ENCODE peak calls at places on chromosome 16, in nine cellular contexts. U, G, P, Z, R, A, C, V and M are unnamed samples.
A peak's percentile ranks its signal among the peaks of the same experiment; 100 is the strongest.

GRCh38 chr16:51665599-51665998 is 514.5 kb upstream of the SALL1 start:
- DNase-seq in U (no peak), V (no peak), A (no peak), G (no peak), C (no peak), R (no peak), P (no peak), Z (no peak), M (no peak)

GRCh38 chr16:51389881-51390280 is 238.8 kb upstream of the SALL1 start:
- DNase-seq in P (no peak), R (no peak), G (no peak), C (no peak), U (no peak), A (no peak), Z (no peak), V (no peak), M (no peak)

GRCh38 chr16:87436225-87437172 is 44.4 kb downstream of the MAP1LC3B start:
- DNase-seq in G (no peak), Z (no peak), V (no peak), R (peak; percentile 35), A (no peak), C (peak; percentile 83), P (no peak), U (no peak), M (no peak)

GRCh38 chr16:50848755-50849514 is 107.0 kb downstream of the CYLD start:
- DNase-seq in G (no peak), P (no peak), C (no peak), U (no peak), Z (no peak), V (no peak), R (no peak), A (no peak), M (no peak)

GRCh38 chr16:54465063-54465462 is 178.5 kb upstream of the IRX3 start:
- DNase-seq in G (no peak), V (no peak), A (no peak), C (no peak), P (no peak), R (no peak), Z (no peak), U (no peak), M (no peak)

GRCh38 chr16:72999541-73000019 is 48.3 kb downstream of the ZFHX3 start:
- DNase-seq in V (no peak), R (no peak), G (no peak), P (no peak), Z (no peak), U (no peak), A (no peak), C (no peak), M (no peak)

GRCh38 chr16:57800213-57801097 is 1.8 kb downstream of the KIFC3 start:
- DNase-seq in C (no peak), U (no peak), G (no peak), Z (no peak), P (no peak), V (no peak), R (no peak), A (no peak), M (no peak)

GRCh38 chr16:18803569-18804462 is 2.5 kb upstream of the ARL6IP1 start:
- DNase-seq in G (no peak), V (no peak), Z (no peak), P (no peak), R (no peak), C (peak; percentile 61), A (no peak), U (no peak), M (no peak)

GRCh38 chr16:9885876-9886275 is 296.4 kb downstream of the GRIN2A start:
- DNase-seq in C (no peak), G (no peak), V (no peak), A (no peak), Z (no peak), U (no peak), R (no peak), P (no peak), M (no peak)

GRCh38 chr16:50697881-50698767 is 4.7 kb downstream of the NOD2 start:
- DNase-seq in G (no peak), Z (no peak), P (no peak), A (no peak), U (no peak), C (peak; percentile 38), R (no peak), V (no peak), M (peak; percentile 40)

GRCh38 chr16:51982715-51983680 is 563.9 kb downstream of the TOX3 start:
- DNase-seq in V (no peak), A (no peak), P (no peak), C (peak; percentile 79), R (no peak), Z (peak; percentile 76), G (peak; percentile 47), U (no peak), M (no peak)

GRCh38 chr16:70258065-70258464 is 6.3 kb upstream of the EXOSC6 start:
- DNase-seq in V (no peak), C (no peak), U (no peak), A (no peak), G (no peak), R (no peak), Z (no peak), P (no peak), M (no peak)

GRCh38 chr16:65917466-65917865 is 449.0 kb upstream of the CDH5 start:
- DNase-seq in G (no peak), P (no peak), C (no peak), R (no peak), Z (no peak), V (no peak), U (no peak), A (no peak), M (no peak)

GRCh38 chr16:89586853-89587252 is 11.3 kb downstream of the CPNE7 start:
- DNase-seq in C (peak; percentile 89), P (no peak), V (no peak), U (no peak), R (no peak), A (no peak), Z (no peak), G (no peak), M (no peak)

GRCh38 chr16:22141746-22142145 is 20.6 kb upstream of the SDR42E2 start:
- DNase-seq in P (no peak), C (peak; percentile 47), V (no peak), U (no peak), A (no peak), R (no peak), G (no peak), Z (peak; percentile 54), M (no peak)
- TF ChIP-seq CTCF in P (peak; percentile 19), C (peak; percentile 62), V (peak; percentile 57), U (no peak), A (no peak), R (peak; percentile 9), G (peak; percentile 61), Z (peak; percentile 35), M (no peak)

DNA sequence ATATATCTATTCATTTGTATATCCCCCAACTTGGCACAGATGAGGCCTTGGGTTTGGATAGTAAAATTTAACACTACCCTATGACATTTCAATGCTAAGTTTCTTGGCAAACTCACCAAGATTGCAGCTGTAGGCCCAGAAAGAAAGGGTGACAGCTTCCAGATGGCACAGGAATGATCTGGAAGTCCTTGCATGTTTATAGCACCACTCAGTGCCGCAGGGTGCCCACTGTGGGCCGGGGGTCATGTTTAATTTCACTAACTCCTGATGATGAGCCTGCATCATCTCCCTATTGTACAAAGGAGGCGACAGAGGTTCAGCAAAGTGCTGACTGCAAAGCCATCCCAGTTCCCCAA is 166.0 kb downstream of the XYLT1 start:
- DNase-seq in C (no peak), V (no peak), P (no peak), Z (no peak), A (no peak), G (no peak), R (no peak), U (no peak), M (no peak)
- TF ChIP-seq CTCF in C (no peak), V (peak; percentile 33), P (no peak), Z (no peak), A (no peak), G (peak; percentile 8), R (no peak), U (no peak), M (no peak)

GRCh38 chr16:935684-936083 is 35.1 kb downstream of the LMF1 start:
- DNase-seq in R (peak; percentile 21), U (no peak), A (no peak), Z (no peak), P (no peak), G (no peak), C (no peak), V (no peak), M (no peak)
- TF ChIP-seq CTCF in R (no peak), U (no peak), A (no peak), Z (no peak), P (no peak), G (no peak), C (no peak), V (no peak), M (no peak)

DNA sequence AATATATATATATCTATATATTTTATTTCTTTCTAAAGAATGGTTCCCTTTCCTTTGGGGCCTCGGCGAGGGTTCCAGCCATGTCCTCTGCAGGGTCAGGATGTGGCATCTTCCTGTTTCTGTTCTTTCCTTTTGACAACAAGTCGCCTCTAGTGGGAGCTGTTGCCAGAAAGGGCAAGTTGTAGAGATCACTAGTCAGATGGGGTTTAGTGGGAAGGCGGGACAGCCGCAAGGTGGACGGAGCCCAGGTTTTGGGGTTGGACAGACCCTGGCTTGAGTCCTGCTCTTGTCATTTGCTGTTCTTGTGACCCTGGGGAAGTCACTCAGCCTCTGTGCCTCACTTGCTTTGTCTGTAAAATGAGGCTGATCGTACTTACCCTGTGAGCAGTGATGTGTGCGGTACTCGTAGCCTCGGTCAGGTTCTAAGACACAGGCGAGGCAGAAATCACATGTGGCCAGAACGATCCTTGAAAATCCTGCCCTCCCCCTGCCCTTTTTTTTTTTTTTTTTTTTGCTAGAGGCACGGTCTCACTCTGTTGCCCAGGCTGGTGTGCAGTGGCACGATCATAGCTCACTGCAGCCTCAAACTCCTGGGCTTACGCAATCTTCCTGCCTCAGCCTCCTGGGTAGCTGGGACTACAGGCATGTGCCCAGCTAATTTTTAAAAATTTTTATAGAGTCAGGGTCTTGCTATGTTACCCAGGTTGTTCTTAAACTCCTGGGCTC is 80.1 kb downstream of the ABCC6 start:
- DNase-seq in R (no peak), U (no peak), A (no peak), P (no peak), G (no peak), V (no peak), Z (peak; percentile 50), C (no peak), M (no peak)
- TF ChIP-seq CTCF in R (no peak), U (peak; percentile 8), A (no peak), P (no peak), G (peak; percentile 32), V (peak; percentile 55), Z (peak; percentile 41), C (peak; percentile 43), M (no peak)

DNA sequence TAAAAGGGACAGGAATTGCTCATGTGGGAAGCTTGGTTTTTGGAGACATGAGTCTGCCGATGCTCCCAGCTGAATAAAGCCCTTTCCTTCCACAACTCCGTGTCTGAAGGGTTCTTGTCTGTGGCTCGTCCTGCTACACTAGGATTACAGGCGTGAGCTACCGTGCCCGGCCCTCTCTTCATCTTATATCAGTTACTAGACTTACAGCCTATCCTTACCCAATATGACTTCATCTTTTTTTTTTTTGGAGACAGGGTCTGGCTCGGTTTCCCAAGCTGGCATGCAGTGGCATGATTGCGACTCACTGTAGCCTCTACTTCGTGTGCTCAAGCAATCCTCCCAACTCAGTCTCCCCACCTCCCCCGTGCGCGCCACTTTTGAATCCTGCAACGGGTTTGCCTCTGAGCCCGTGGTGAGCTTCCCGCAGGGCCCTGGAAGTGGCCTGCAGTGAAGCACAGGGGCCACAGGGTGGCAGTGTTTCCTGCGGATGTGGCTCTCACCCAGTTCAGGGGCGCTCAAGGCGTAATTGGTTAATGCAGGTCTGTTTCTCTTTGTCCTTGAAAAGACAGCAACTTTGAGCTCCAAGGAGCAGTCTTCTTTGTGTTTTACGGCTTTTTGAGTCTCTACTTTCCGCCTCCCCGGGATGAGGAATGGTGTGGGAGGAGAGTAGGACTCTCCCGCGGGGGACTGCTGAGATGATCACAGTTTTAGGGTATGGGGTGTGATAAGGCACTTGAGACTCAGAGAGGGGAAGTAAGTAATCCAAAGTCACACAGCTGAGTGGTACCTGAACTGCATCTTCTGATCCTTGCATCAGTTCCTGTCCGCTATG is 22.7 kb upstream of the GPRC5B start:
- DNase-seq in R (peak; percentile 67), G (peak; percentile 37), C (peak; percentile 62), P (peak; percentile 79), U (peak; percentile 54), Z (peak; percentile 74), A (peak; percentile 38), V (no peak), M (peak; percentile 29)
- TF ChIP-seq CTCF in R (peak; percentile 89), G (peak; percentile 100), C (peak; percentile 96), P (peak; percentile 96), U (peak; percentile 97), Z (peak; percentile 95), A (peak; percentile 94), V (peak; percentile 94), M (no peak)